ENCODE peak calls at places on chromosomes 11 and 22, in six cellular contexts. I is fibroblast of villous mesenchyme, D is sigmoid colon, N is PC-3, Z is transverse colon, Y is heart left ventricle. K is an unnamed sample.

GRCh38 chr11:133927690-133928627 is 28.8 kb downstream of the IGSF9B start:
- DNase-seq in I (peak; percentile 53), D (peak; percentile 87), N (peak; percentile 82), Z (peak; percentile 69), Y (peak; percentile 56), K (peak; percentile 76)

GRCh38 chr11:76577199-76577920 is 93.2 kb downstream of the LRRC32 start:
- DNase-seq in I (peak; percentile 91), D (peak; percentile 92), N (peak; percentile 98), Z (peak; percentile 64), Y (peak; percentile 87), K (no peak)

GRCh38 chr11:76307978-76308747 is 72.8 kb downstream of the THAP12 start:
- DNase-seq in I (no peak), D (no peak), N (no peak), Z (no peak), Y (no peak), K (no peak)

GRCh38 chr11:20873054-20873453 is 203.7 kb downstream of the NELL1 start:
- DNase-seq in I (no peak), D (no peak), N (peak; percentile 2), Z (no peak), Y (no peak), K (no peak)

GRCh38 chr11:106990322-106990721 is 28.0 kb downstream of the GUCY1A2 start:
- DNase-seq in I (peak; percentile 38), D (no peak), N (no peak), Z (no peak), Y (peak; percentile 70), K (peak; percentile 49)

GRCh38 chr11:26623076-26623666 is 51.1 kb upstream of the MUC15 start:
- DNase-seq in I (peak; percentile 7), D (no peak), N (peak; percentile 10), Z (no peak), Y (no peak), K (no peak)

GRCh38 chr22:43396321-43396933 is 15.4 kb upstream of the MPPED1 start:
- DNase-seq in I (no peak), D (no peak), N (no peak), Z (no peak), Y (no peak), K (no peak)

GRCh38 chr11:72778535-72779494 is 15.0 kb downstream of the STARD10 start:
- DNase-seq in I (no peak), D (no peak), N (no peak), Z (peak; percentile 73), Y (no peak), K (no peak)

GRCh38 chr22:24054356-24054755 is 43.3 kb downstream of the CABIN1 start:
- DNase-seq in I (no peak), D (no peak), N (no peak), Z (no peak), Y (no peak), K (no peak)

GRCh38 chr11:27402450-27402849 is 39.4 kb upstream of the CCDC34 start:
- DNase-seq in I (no peak), D (no peak), N (no peak), Z (no peak), Y (no peak), K (no peak)

DNA sequence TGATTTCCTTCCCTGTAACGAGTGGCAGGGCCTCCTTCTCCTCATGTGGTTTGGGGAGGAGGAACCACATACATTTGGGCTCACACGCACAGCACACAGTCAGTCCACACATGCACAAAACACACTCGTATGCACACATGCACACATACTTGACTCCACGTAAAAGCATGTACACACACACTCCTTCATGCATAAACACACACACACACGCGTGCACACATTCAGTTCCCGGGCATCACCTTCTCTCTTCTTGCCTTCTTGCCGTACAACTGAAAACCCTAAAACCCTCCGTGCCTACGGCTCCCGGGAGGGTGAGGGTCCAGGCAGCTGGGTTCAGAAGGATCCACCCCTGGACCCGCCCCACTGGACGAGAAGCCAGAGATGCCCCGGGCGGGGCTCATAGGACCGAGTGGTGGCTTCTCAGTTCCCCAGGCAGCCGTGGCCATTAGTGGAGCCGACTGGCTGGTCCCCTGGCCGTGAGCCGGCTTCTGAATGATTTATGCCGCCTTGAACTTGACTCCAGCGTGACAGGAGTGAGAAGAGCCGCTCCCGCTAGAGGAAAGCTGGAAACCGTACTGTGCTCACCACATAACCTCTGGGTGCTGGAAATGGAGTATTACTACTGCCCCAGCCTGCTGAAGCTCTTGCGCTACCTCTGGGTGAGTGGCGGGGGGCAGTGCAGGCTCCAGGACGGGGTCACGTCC is 117.4 kb downstream of the KIAA1671 start:
- DNase-seq in I (no peak), D (no peak), N (no peak), Z (no peak), Y (no peak), K (no peak)
- TF ChIP-seq CTCF in I (no peak), D (no peak), N (no peak), Z (no peak), Y (no peak), K (no peak)

GRCh38 chr22:21759133-21759532 is 23.5 kb upstream of the YPEL1 start:
- DNase-seq in I (no peak), D (no peak), N (no peak), Z (no peak), Y (no peak), K (no peak)

GRCh38 chr22:21755855-21756284 is 20.3 kb upstream of the YPEL1 start:
- DNase-seq in I (peak; percentile 60), D (no peak), N (peak; percentile 57), Z (no peak), Y (no peak), K (no peak)

GRCh38 chr22:21758465-21758864 is 22.9 kb upstream of the YPEL1 start:
- DNase-seq in I (no peak), D (no peak), N (no peak), Z (no peak), Y (no peak), K (no peak)

GRCh38 chr22:21759631-21760030 is 24.0 kb upstream of the YPEL1 start:
- DNase-seq in I (peak; percentile 53), D (no peak), N (no peak), Z (no peak), Y (no peak), K (peak; percentile 29)

GRCh38 chr22:21758056-21758455 is 22.5 kb upstream of the YPEL1 start:
- DNase-seq in I (no peak), D (no peak), N (no peak), Z (no peak), Y (no peak), K (no peak)
- H3K4me3 ChIP-seq in I (no peak overlapping the region), D (no peak overlapping the region), N (no peak overlapping the region), Z (no peak overlapping the region), Y (no peak overlapping the region), K (no peak overlapping the region)

GRCh38 chr11:44324222-44324621 is 14.3 kb upstream of the ALX4 start:
- DNase-seq in I (no peak), D (no peak), N (no peak), Z (no peak), Y (no peak), K (no peak)

GRCh38 chr11:44325698-44326097 is 15.8 kb upstream of the ALX4 start:
- DNase-seq in I (no peak), D (no peak), N (no peak), Z (no peak), Y (no peak), K (no peak)

GRCh38 chr11:44324787-44325525 is 15.0 kb upstream of the ALX4 start:
- DNase-seq in I (no peak), D (no peak), N (peak; percentile 17), Z (no peak), Y (no peak), K (no peak)

GRCh38 chr11:44327730-44328691 is 18.1 kb upstream of the ALX4 start:
- DNase-seq in I (no peak), D (no peak), N (no peak), Z (no peak), Y (no peak), K (no peak)

GRCh38 chr11:44326615-44327475 is 16.9 kb upstream of the ALX4 start:
- DNase-seq in I (no peak), D (no peak), N (no peak), Z (no peak), Y (no peak), K (no peak)
- TF ChIP-seq CTCF in I (peak; percentile 20), D (no peak), N (no peak), Z (no peak), Y (no peak), K (no peak)

DNA sequence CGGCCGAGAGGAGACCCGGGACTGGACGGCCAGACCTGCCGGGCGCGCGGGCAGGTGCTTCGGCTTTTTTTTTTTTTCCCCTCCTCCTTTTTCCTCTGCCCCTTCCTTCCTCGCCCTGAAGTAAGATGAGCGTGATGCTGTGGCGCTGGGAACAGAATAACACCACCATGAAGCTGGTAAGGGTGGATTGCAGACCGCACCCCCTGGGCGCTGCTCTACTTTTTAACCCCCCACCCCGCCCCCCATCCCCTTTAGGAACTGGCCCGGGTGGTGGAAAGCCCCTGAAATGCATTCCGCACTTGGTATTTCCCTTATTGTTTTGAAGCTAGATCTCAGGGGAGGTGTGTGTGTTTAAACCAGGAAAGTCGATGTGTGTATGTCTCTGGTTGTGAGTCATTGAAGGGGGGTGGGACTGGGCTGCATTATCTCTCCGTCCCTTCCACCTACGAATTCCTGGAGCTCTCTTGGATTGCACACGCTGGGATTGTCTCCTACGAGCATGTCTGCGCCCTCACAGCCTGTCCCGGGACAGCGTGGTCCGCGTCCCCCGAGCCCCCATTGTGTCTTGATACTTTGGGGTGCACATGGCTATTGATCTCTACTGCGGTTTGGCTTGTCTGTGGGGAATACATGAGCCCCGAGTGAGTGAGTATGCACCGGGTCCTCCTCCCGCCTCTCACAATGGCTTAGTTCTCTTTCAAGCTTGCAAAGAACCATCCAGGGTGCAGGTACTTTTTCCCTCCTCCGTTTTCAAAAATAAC is 64.9 kb downstream of the NAV2 start:
- DNase-seq in I (peak; percentile 42), D (no peak), N (peak; percentile 60), Z (no peak), Y (no peak), K (no peak)
- H3K4me3 ChIP-seq in I (peak overlapping the region; percentile 56), D (peak overlapping the region; percentile 41), N (peak overlapping the region; percentile 70), Z (peak overlapping the region; percentile 60), Y (peak overlapping the region; percentile 65), K (peak overlapping the region; percentile 58)

GRCh38 chr11:126149759-126150236 is 61.7 kb downstream of the RPUSD4 start:
- DNase-seq in I (peak; percentile 34), D (peak; percentile 46), N (no peak), Z (no peak), Y (no peak), K (no peak)
- TF ChIP-seq CTCF in I (peak; percentile 11), D (no peak), N (no peak), Z (no peak), Y (no peak), K (no peak)

K was measured in dorsolateral prefrontal cortex.